ENCODE peak calls at places on chromosomes 12 and 14, in eight cellular contexts. U is GM12878, L is WTC11, G is A549, S is HCT116, D is HepG2, W is endothelial cell of umbilical vein, M is K562. I is an unnamed sample.

GRCh38 chr12:95318071-95318545 is 100.5 kb downstream of the VEZT start:
- DNase-seq in D (peak; percentile 98), L (no peak), G (peak; percentile 59), W (no peak), U (no peak), M (no peak), S (no peak), I (no peak)

GRCh38 chr12:110934093-110934852 is 13.9 kb upstream of the MYL2 start:
- DNase-seq in M (no peak), G (peak; percentile 80), S (peak; percentile 79), L (no peak), D (peak; percentile 35), U (no peak), W (no peak), I (no peak)

GRCh38 chr12:126182619-126183236 is 1117.5 kb downstream of the AACS start:
- DNase-seq in M (no peak), L (no peak), W (no peak), S (no peak), D (no peak), U (no peak), G (no peak), I (peak; percentile 11)

GRCh38 chr12:23055004-23055403 is 430.0 kb downstream of the ETNK1 start:
- DNase-seq in W (peak; percentile 4), G (no peak), D (peak; percentile 24), S (peak; percentile 8), U (no peak), L (peak; percentile 67), M (peak; percentile 14), I (peak; percentile 52)

GRCh38 chr14:31934767-31935266 is 142.3 kb upstream of the ARHGAP5 start:
- DNase-seq in M (no peak), U (no peak), S (peak; percentile 58), L (peak; percentile 51), G (peak; percentile 45), D (peak; percentile 90), W (peak; percentile 53), I (peak; percentile 40)

GRCh38 chr12:64190140-64190539 is 32.0 kb downstream of the KICS2 start:
- DNase-seq in D (no peak), U (no peak), L (no peak), W (no peak), M (no peak), S (no peak), G (no peak), I (no peak)

GRCh38 chr14:71355324-71356201 is 448.3 kb downstream of the PCNX1 start:
- DNase-seq in W (peak; percentile 37), G (no peak), D (no peak), U (no peak), L (no peak), M (peak; percentile 35), S (no peak), I (no peak)

GRCh38 chr12:99135376-99135775 is 490.3 kb downstream of the APAF1 start:
- DNase-seq in U (no peak), L (no peak), S (no peak), D (no peak), W (no peak), M (no peak), G (no peak), I (no peak)

GRCh38 chr14:69711065-69711464 is 55.9 kb upstream of the SRSF5 start:
- DNase-seq in U (no peak), G (no peak), W (no peak), L (no peak), M (no peak), S (no peak), D (no peak), I (no peak)

GRCh38 chr12:100153131-100153530 is 10.5 kb upstream of the BLTP3B start:
- DNase-seq in M (no peak), S (no peak), L (no peak), W (no peak), D (no peak), U (no peak), G (no peak), I (no peak)

GRCh38 chr12:28742791-28743190 is 406.3 kb upstream of the FAR2 start:
- DNase-seq in G (no peak), D (no peak), U (no peak), S (no peak), W (no peak), M (no peak), L (no peak), I (no peak)

DNA sequence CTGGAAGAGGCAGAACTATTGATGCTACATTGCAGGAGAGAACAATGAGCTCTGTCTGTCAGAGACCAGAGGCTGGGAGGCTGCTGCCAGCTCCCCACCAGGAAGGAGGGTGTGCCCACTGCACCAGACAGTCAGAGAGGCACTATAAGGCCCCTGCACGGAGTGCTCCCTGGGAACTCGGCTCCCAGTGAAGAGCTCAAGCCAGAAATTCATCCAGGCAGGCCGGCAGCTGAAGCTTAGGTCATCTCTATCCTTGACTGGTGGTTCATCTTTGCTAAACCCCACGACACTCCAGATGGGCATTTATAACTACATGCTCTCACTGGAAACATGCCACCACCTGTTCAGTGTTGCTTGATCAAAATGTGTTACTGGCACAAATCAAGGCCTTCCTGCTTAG is 65.1 kb upstream of the GPATCH2L start:
- DNase-seq in D (no peak), W (no peak), S (no peak), U (no peak), G (no peak), M (no peak), L (no peak), I (no peak)
- TF ChIP-seq MAX in D (no peak), W (no peak), S (no peak), U (no peak), G (no peak), M (no peak), L (no peak), I (no peak)

GRCh38 chr14:30243157-30243556 is 315.5 kb upstream of the PRKD1 start:
- DNase-seq in G (no peak), D (no peak), L (no peak), U (no peak), M (no peak), S (no peak), W (no peak), I (no peak)
- TF ChIP-seq CTCF in G (no peak), D (no peak), L (no peak), U (no peak), M (no peak), S (no peak), W (no peak), I (no peak)

DNA sequence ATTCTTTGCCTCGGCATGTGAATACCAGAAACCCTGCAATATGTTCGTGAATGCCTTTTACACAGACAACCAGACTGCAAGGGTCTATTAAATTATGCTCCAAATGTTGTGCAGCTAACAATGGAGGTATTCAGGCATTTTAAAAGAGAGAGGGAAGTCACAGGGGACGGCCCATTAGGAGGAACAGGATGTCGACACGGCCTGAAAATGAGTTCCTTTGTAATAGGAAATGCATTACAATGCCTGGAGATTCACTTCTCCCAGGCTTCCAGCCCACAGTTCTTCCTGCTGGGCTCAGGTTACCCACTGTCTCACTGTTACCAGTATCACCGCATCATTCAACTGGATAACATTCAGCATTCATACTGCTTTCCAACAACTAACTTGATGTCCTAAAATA is 2.5 kb downstream of the DUSP6 start:
- DNase-seq in L (peak; percentile 41), W (peak; percentile 76), U (no peak), S (no peak), M (no peak), D (no peak), G (no peak), I (peak; percentile 86)
- TF ChIP-seq MAX in L (no peak), W (no peak), U (no peak), S (no peak), M (no peak), D (no peak), G (no peak), I (no peak)

GRCh38 chr12:67391656-67392055 is 122.5 kb downstream of the CAND1 start:
- DNase-seq in U (no peak), D (no peak), S (no peak), G (no peak), M (no peak), L (no peak), W (no peak), I (no peak)

GRCh38 chr12:67386869-67387570 is 117.9 kb downstream of the CAND1 start:
- DNase-seq in U (no peak), L (no peak), G (no peak), S (no peak), W (no peak), M (no peak), D (no peak), I (no peak)

GRCh38 chr12:67391034-67391433 is 121.9 kb downstream of the CAND1 start:
- DNase-seq in L (no peak), D (no peak), W (no peak), M (no peak), S (no peak), U (no peak), G (no peak), I (no peak)

DNA sequence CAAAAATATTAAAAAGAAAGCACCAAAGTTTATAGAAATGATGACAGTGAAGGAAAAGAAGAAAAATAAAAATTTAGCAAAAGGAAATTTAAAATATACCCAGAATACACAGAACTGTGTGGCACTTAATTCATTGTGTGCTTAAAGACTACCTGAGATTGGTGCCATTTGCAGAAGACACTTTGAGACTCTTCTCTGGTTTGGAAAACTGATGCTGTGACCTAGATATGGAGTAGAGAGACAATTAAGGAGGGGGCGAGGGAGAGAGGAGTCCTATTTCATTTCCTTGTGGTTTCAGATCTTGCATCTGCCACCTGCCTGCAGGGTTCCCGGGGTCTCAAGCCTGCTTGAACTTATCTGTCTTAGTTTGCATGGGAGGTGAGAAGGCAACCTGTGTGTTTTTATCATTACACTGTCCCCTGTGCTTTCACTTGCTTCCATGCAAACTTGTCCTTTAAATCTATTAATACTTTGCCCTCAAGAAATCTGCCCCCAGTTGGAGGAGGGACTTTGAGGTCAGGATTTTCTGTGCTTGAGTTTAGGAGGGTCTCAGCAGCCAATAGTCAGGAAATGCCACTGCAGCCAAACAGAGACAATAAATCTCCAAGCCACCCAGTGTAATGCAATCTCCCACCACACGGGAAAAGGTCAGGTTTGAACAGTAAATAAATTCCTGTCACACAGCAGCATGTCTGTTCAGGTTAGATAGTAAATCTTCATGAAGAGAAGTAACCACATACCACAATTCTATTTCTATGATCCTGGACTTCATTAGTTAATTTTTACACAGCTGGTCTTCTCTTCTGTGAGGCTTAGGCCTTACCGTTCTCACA is 119.4 kb downstream of the CAND1 start:
- DNase-seq in L (no peak), S (no peak), G (peak; percentile 7), M (no peak), W (no peak), D (no peak), U (no peak), I (no peak)
- TF ChIP-seq CTCF in L (no peak), S (peak; percentile 41), G (no peak), M (no peak), W (no peak), D (no peak), U (peak; percentile 32), I (no peak)

I was measured in NB4.